ENCODE peak calls at places on chromosome 9, in nine cellular contexts. One of them, this sample, is unnamed.

GRCh38 chr9:36328798-36329411 is 70.7 kb upstream of the GNE start:
- DNase-seq in GOT3: no peak
- DNase-seq in H7: peak; percentile 62
- DNase-seq in stromal cell of bone marrow: peak; percentile 49
- DNase-seq in HT1080: peak; percentile 67
- DNase-seq in A549: peak; percentile 72
- DNase-seq in nephron progenitor cell: peak; percentile 53
- DNase-seq in NCI-H1417: peak; percentile 66
- DNase-seq in anterior cingulate cortex: no peak
- DNase-seq in this sample: no peak

GRCh38 chr9:127941062-127941925 is 3.6 kb upstream of the DPM2 start:
- DNase-seq in A549: no peak
- DNase-seq in stromal cell of bone marrow: no peak
- DNase-seq in anterior cingulate cortex: no peak
- DNase-seq in GOT3: no peak
- DNase-seq in HT1080: no peak
- DNase-seq in H7: no peak
- DNase-seq in NCI-H1417: no peak
- DNase-seq in nephron progenitor cell: no peak
- DNase-seq in this sample: no peak

GRCh38 chr9:98391406-98391805 is 136.0 kb upstream of the TBC1D2 start:
- DNase-seq in anterior cingulate cortex: no peak
- DNase-seq in nephron progenitor cell: no peak
- DNase-seq in NCI-H1417: no peak
- DNase-seq in stromal cell of bone marrow: no peak
- DNase-seq in GOT3: no peak
- DNase-seq in A549: no peak
- DNase-seq in H7: no peak
- DNase-seq in HT1080: peak; percentile 16
- DNase-seq in this sample: no peak

GRCh38 chr9:99818439-99818992 is 3.2 kb upstream of the NR4A3 start:
- DNase-seq in GOT3: no peak
- DNase-seq in stromal cell of bone marrow: no peak
- DNase-seq in A549: no peak
- DNase-seq in nephron progenitor cell: peak; percentile 16
- DNase-seq in H7: peak; percentile 22
- DNase-seq in HT1080: peak; percentile 3
- DNase-seq in NCI-H1417: peak; percentile 61
- DNase-seq in anterior cingulate cortex: no peak
- DNase-seq in this sample: no peak

GRCh38 chr9:87714819-87715218 is 11.1 kb upstream of the CTSL start:
- DNase-seq in A549: peak; percentile 41
- DNase-seq in anterior cingulate cortex: no peak
- DNase-seq in H7: no peak
- DNase-seq in NCI-H1417: peak; percentile 36
- DNase-seq in nephron progenitor cell: no peak
- DNase-seq in stromal cell of bone marrow: peak; percentile 68
- DNase-seq in HT1080: peak; percentile 71
- DNase-seq in GOT3: no peak
- DNase-seq in this sample: no peak

GRCh38 chr9:82466616-82467251 is 478.2 kb downstream of the SPATA31D1 start:
- DNase-seq in NCI-H1417: no peak
- DNase-seq in HT1080: no peak
- DNase-seq in stromal cell of bone marrow: no peak
- DNase-seq in A549: no peak
- DNase-seq in GOT3: no peak
- DNase-seq in nephron progenitor cell: peak; percentile 48
- DNase-seq in anterior cingulate cortex: no peak
- DNase-seq in H7: peak; percentile 45
- DNase-seq in this sample: no peak

GRCh38 chr9:124257070-124257864 is 482 bp upstream of the NEK6 start:
- DNase-seq in nephron progenitor cell: peak; percentile 19
- DNase-seq in stromal cell of bone marrow: no peak
- DNase-seq in NCI-H1417: peak; percentile 42
- DNase-seq in HT1080: no peak
- DNase-seq in GOT3: no peak
- DNase-seq in A549: no peak
- DNase-seq in anterior cingulate cortex: no peak
- DNase-seq in H7: peak; percentile 73
- DNase-seq in this sample: no peak

GRCh38 chr9:95351051-95351450 is 33.5 kb upstream of the FANCC start:
- DNase-seq in NCI-H1417: no peak
- DNase-seq in HT1080: no peak
- DNase-seq in anterior cingulate cortex: no peak
- DNase-seq in GOT3: no peak
- DNase-seq in H7: peak; percentile 23
- DNase-seq in stromal cell of bone marrow: no peak
- DNase-seq in A549: no peak
- DNase-seq in nephron progenitor cell: no peak
- DNase-seq in this sample: no peak

GRCh38 chr9:13110766-13111400 is 168.6 kb downstream of the MPDZ start:
- DNase-seq in GOT3: no peak
- DNase-seq in stromal cell of bone marrow: peak; percentile 36
- DNase-seq in NCI-H1417: no peak
- DNase-seq in HT1080: no peak
- DNase-seq in H7: no peak
- DNase-seq in anterior cingulate cortex: no peak
- DNase-seq in A549: no peak
- DNase-seq in nephron progenitor cell: no peak
- DNase-seq in this sample: no peak

GRCh38 chr9:115202960-115203751 is 85.2 kb upstream of the TNC start:
- DNase-seq in anterior cingulate cortex: no peak
- DNase-seq in stromal cell of bone marrow: peak; percentile 66
- DNase-seq in A549: no peak
- DNase-seq in GOT3: no peak
- DNase-seq in NCI-H1417: no peak
- DNase-seq in H7: no peak
- DNase-seq in HT1080: peak; percentile 32
- DNase-seq in nephron progenitor cell: no peak
- DNase-seq in this sample: no peak

GRCh38 chr9:74663456-74663855 is 166.3 kb downstream of the RORB start:
- DNase-seq in HT1080: peak; percentile 18
- DNase-seq in NCI-H1417: no peak
- DNase-seq in anterior cingulate cortex: no peak
- DNase-seq in stromal cell of bone marrow: no peak
- DNase-seq in nephron progenitor cell: no peak
- DNase-seq in GOT3: no peak
- DNase-seq in H7: no peak
- DNase-seq in A549: no peak
- DNase-seq in this sample: no peak

GRCh38 chr9:116686693-116687073 is 422 bp upstream of the TRIM32 start:
- DNase-seq in HT1080: no peak
- DNase-seq in anterior cingulate cortex: no peak
- DNase-seq in A549: no peak
- DNase-seq in H7: peak; percentile 48
- DNase-seq in NCI-H1417: no peak
- DNase-seq in nephron progenitor cell: no peak
- DNase-seq in stromal cell of bone marrow: no peak
- DNase-seq in GOT3: no peak
- DNase-seq in this sample: no peak

GRCh38 chr9:120583958-120584369 is 4.0 kb upstream of the CDK5RAP2 start:
- DNase-seq in A549: peak; percentile 48
- DNase-seq in H7: no peak
- DNase-seq in NCI-H1417: peak; percentile 65
- DNase-seq in anterior cingulate cortex: peak; percentile 70
- DNase-seq in HT1080: peak; percentile 97
- DNase-seq in nephron progenitor cell: no peak
- DNase-seq in GOT3: no peak
- DNase-seq in stromal cell of bone marrow: peak; percentile 87
- DNase-seq in this sample: peak; percentile 74

GRCh38 chr9:3971391-3972082 is 328.3 kb downstream of the GLIS3 start:
- DNase-seq in GOT3: no peak
- DNase-seq in H7: no peak
- DNase-seq in stromal cell of bone marrow: no peak
- DNase-seq in anterior cingulate cortex: no peak
- DNase-seq in HT1080: peak; percentile 62
- DNase-seq in A549: no peak
- DNase-seq in NCI-H1417: no peak
- DNase-seq in nephron progenitor cell: no peak
- DNase-seq in this sample: no peak

GRCh38 chr9:125190371-125190801 is 783 bp upstream of the PPP6C start:
- DNase-seq in nephron progenitor cell: peak; percentile 11
- DNase-seq in A549: no peak
- DNase-seq in HT1080: no peak
- DNase-seq in anterior cingulate cortex: no peak
- DNase-seq in GOT3: no peak
- DNase-seq in H7: no peak
- DNase-seq in NCI-H1417: peak; percentile 81
- DNase-seq in stromal cell of bone marrow: no peak
- DNase-seq in this sample: no peak

GRCh38 chr9:35611230-35611797 is 6.3 kb downstream of the TESK1 start:
- DNase-seq in nephron progenitor cell: peak; percentile 49
- DNase-seq in NCI-H1417: peak; percentile 21
- DNase-seq in A549: peak; percentile 64
- DNase-seq in anterior cingulate cortex: no peak
- DNase-seq in GOT3: no peak
- DNase-seq in H7: peak; percentile 82
- DNase-seq in HT1080: no peak
- DNase-seq in stromal cell of bone marrow: no peak
- DNase-seq in this sample: peak; percentile 54

GRCh38 chr9:13128266-13128825 is 151.1 kb downstream of the MPDZ start:
- DNase-seq in H7: no peak
- DNase-seq in HT1080: no peak
- DNase-seq in nephron progenitor cell: no peak
- DNase-seq in NCI-H1417: no peak
- DNase-seq in stromal cell of bone marrow: no peak
- DNase-seq in A549: no peak
- DNase-seq in GOT3: no peak
- DNase-seq in anterior cingulate cortex: no peak
- DNase-seq in this sample: no peak

GRCh38 chr9:13014484-13014883 is 239.7 kb downstream of the LURAP1L start:
- DNase-seq in anterior cingulate cortex: no peak
- DNase-seq in GOT3: no peak
- DNase-seq in NCI-H1417: no peak
- DNase-seq in nephron progenitor cell: no peak
- DNase-seq in A549: no peak
- DNase-seq in HT1080: peak; percentile 45
- DNase-seq in H7: no peak
- DNase-seq in stromal cell of bone marrow: no peak
- DNase-seq in this sample: no peak

GRCh38 chr9:91495450-91495849 is 71.8 kb upstream of the NFIL3 start:
- DNase-seq in A549: no peak
- DNase-seq in stromal cell of bone marrow: peak; percentile 95
- DNase-seq in HT1080: peak; percentile 67
- DNase-seq in GOT3: no peak
- DNase-seq in nephron progenitor cell: no peak
- DNase-seq in anterior cingulate cortex: no peak
- DNase-seq in NCI-H1417: no peak
- DNase-seq in H7: no peak
- DNase-seq in this sample: no peak

GRCh38 chr9:95218790-95219189 is 98.7 kb downstream of the FANCC start:
- DNase-seq in nephron progenitor cell: no peak
- DNase-seq in H7: no peak
- DNase-seq in A549: no peak
- DNase-seq in GOT3: no peak
- DNase-seq in NCI-H1417: peak; percentile 24
- DNase-seq in anterior cingulate cortex: no peak
- DNase-seq in stromal cell of bone marrow: no peak
- DNase-seq in HT1080: no peak
- DNase-seq in this sample: no peak

GRCh38 chr9:136051568-136052432 is 43.3 kb downstream of the NACC2 start:
- DNase-seq in stromal cell of bone marrow: peak; percentile 83
- DNase-seq in H7: peak; percentile 85
- DNase-seq in nephron progenitor cell: peak; percentile 60
- DNase-seq in A549: peak; percentile 90
- DNase-seq in GOT3: peak; percentile 19
- DNase-seq in anterior cingulate cortex: peak; percentile 87
- DNase-seq in NCI-H1417: peak; percentile 91
- DNase-seq in HT1080: peak; percentile 98
- DNase-seq in this sample: peak; percentile 93

GRCh38 chr9:38641985-38642864 is 21.8 kb upstream of the ANKRD18A start:
- DNase-seq in H7: peak; percentile 77
- DNase-seq in HT1080: peak; percentile 31
- DNase-seq in A549: peak; percentile 53
- DNase-seq in anterior cingulate cortex: peak; percentile 26
- DNase-seq in stromal cell of bone marrow: peak; percentile 14
- DNase-seq in nephron progenitor cell: peak; percentile 26
- DNase-seq in GOT3: no peak
- DNase-seq in NCI-H1417: peak; percentile 72
- DNase-seq in this sample: no peak

GRCh38 chr9:129751841-129752801 is 721 bp downstream of the PTGES start:
- DNase-seq in A549: no peak
- DNase-seq in NCI-H1417: peak; percentile 91
- DNase-seq in nephron progenitor cell: no peak
- DNase-seq in stromal cell of bone marrow: no peak
- DNase-seq in GOT3: no peak
- DNase-seq in anterior cingulate cortex: no peak
- DNase-seq in H7: no peak
- DNase-seq in HT1080: no peak
- DNase-seq in this sample: no peak

GRCh38 chr9:128415222-128415621 is 5.4 kb upstream of the CERCAM start:
- DNase-seq in H7: peak; percentile 16
- DNase-seq in HT1080: no peak
- DNase-seq in anterior cingulate cortex: no peak
- DNase-seq in A549: no peak
- DNase-seq in GOT3: no peak
- DNase-seq in stromal cell of bone marrow: no peak
- DNase-seq in nephron progenitor cell: no peak
- DNase-seq in NCI-H1417: no peak
- DNase-seq in this sample: no peak

GRCh38 chr9:114275246-114275994 is 47.5 kb upstream of the ORM1 start:
- DNase-seq in stromal cell of bone marrow: no peak
- DNase-seq in NCI-H1417: no peak
- DNase-seq in nephron progenitor cell: no peak
- DNase-seq in GOT3: no peak
- DNase-seq in HT1080: no peak
- DNase-seq in H7: no peak
- DNase-seq in A549: no peak
- DNase-seq in anterior cingulate cortex: no peak
- DNase-seq in this sample: no peak

This sample was measured in dorsolateral prefrontal cortex.